ENCODE peak calls at places on chromosomes 2 and 18, in nine cellular contexts. C is esophagus squamous epithelium, Y is type B pancreatic cell, N is SK-N-SH, T is osteoblast, M is breast epithelium, S is RWPE1, F is fibroblast of lung, O is body of pancreas. G is an unnamed sample.

GRCh38 chr2:126837926-126838717 is 60.6 kb upstream of the TEX51 start:
- DNase-seq in C (no peak), Y (peak), N (no peak), T (no peak), M (no peak), S (no peak), F (no peak), O (no peak), G (peak)

GRCh38 chr2:102809291-102810189 is 47.7 kb downstream of the TMEM182 start:
- DNase-seq in C (no peak), Y (no peak), N (no peak), T (no peak), M (no peak), S (no peak), F (no peak), O (no peak), G (no peak)

GRCh38 chr18:3383381-3383915 is 66.5 kb upstream of the TGIF1 start:
- DNase-seq in C (no peak), Y (no peak), N (no peak), T (no peak), M (no peak), S (no peak), F (peak), O (no peak), G (no peak)

GRCh38 chr18:11994708-11995444 is 13.6 kb downstream of the IMPA2 start:
- DNase-seq in C (no peak), Y (no peak), N (no peak), T (peak), M (no peak), S (no peak), F (peak), O (peak), G (no peak)

GRCh38 chr2:26941486-26941885 is 29.0 kb upstream of the MAPRE3 start:
- DNase-seq in C (no peak), Y (no peak), N (no peak), T (no peak), M (no peak), S (peak), F (no peak), O (no peak), G (no peak)

GRCh38 chr2:9422321-9423099 is 818 bp downstream of the ITGB1BP1 start:
- DNase-seq in C (no peak), Y (no peak), N (peak), T (peak), M (no peak), S (peak), F (peak), O (peak), G (no peak)

GRCh38 chr2:222904557-222905258 is 43.9 kb downstream of the ACSL3 start:
- DNase-seq in C (no peak), Y (no peak), N (no peak), T (peak), M (no peak), S (no peak), F (peak), O (no peak), G (no peak)

GRCh38 chr18:23228102-23229051 is 93.1 kb downstream of the CABLES1 start:
- DNase-seq in C (no peak), Y (no peak), N (no peak), T (no peak), M (no peak), S (no peak), F (peak), O (peak), G (no peak)

GRCh38 chr2:226211439-226211838 is 588.2 kb downstream of the IRS1 start:
- DNase-seq in C (no peak), Y (no peak), N (no peak), T (no peak), M (peak), S (no peak), F (peak), O (no peak), G (no peak)

GRCh38 chr2:65096948-65097347 is 33.0 kb downstream of the RAB1A start:
- DNase-seq in C (no peak), Y (no peak), N (no peak), T (peak), M (no peak), S (no peak), F (peak), O (no peak), G (no peak)

GRCh38 chr2:232315049-232315922 is 63.3 kb upstream of the ALPP start:
- DNase-seq in C (peak), Y (no peak), N (no peak), T (peak), M (peak), S (peak), F (peak), O (peak), G (peak)
- TF ChIP-seq CTCF in C (peak), Y (no peak), N (no peak), T (peak), M (peak), S (peak), F (peak), O (no peak), G (no peak)

GRCh38 chr2:191759200-191759507 is 81.2 kb downstream of the NABP1 start:
- DNase-seq in C (no peak), Y (no peak), N (no peak), T (no peak), M (no peak), S (no peak), F (no peak), O (no peak), G (no peak)

GRCh38 chr2:191756753-191757152 is 78.8 kb downstream of the NABP1 start:
- DNase-seq in C (no peak), Y (no peak), N (no peak), T (no peak), M (no peak), S (no peak), F (peak), O (no peak), G (no peak)

GRCh38 chr2:191759650-191760049 is 81.7 kb downstream of the NABP1 start:
- DNase-seq in C (no peak), Y (no peak), N (no peak), T (no peak), M (no peak), S (no peak), F (no peak), O (no peak), G (no peak)

GRCh38 chr2:191757256-191757655 is 79.3 kb downstream of the NABP1 start:
- DNase-seq in C (no peak), Y (no peak), N (no peak), T (no peak), M (no peak), S (no peak), F (no peak), O (no peak), G (no peak)

GRCh38 chr2:191758420-191759199 is 80.7 kb downstream of the NABP1 start:
- DNase-seq in C (no peak), Y (no peak), N (peak), T (peak), M (no peak), S (peak), F (peak), O (peak), G (no peak)
- TF ChIP-seq CTCF in C (peak), Y (peak), N (peak), T (peak), M (no peak), S (peak), F (peak), O (peak), G (no peak)

GRCh38 chr2:132421198-132421780 is 4.7 kb downstream of the GPR39 start:
- DNase-seq in C (no peak), Y (no peak), N (no peak), T (no peak), M (no peak), S (no peak), F (no peak), O (no peak), G (no peak)
- TF ChIP-seq CTCF in C (no peak), Y (no peak), N (peak), T (peak), M (no peak), S (no peak), F (peak), O (no peak), G (no peak)

GRCh38 chr2:240644171-240644651 is 18.9 kb downstream of the GPR35 start:
- DNase-seq in C (no peak), Y (no peak), N (peak), T (peak), M (peak), S (no peak), F (no peak), O (no peak), G (no peak)

GRCh38 chr2:240646061-240646899 is 21.0 kb downstream of the GPR35 start:
- DNase-seq in C (no peak), Y (no peak), N (no peak), T (peak), M (peak), S (no peak), F (no peak), O (no peak), G (no peak)

GRCh38 chr2:240645346-240646060 is 20.2 kb downstream of the GPR35 start:
- DNase-seq in C (no peak), Y (no peak), N (peak), T (peak), M (peak), S (no peak), F (no peak), O (no peak), G (no peak)

GRCh38 chr2:240643811-240644150 is 18.5 kb downstream of the GPR35 start:
- DNase-seq in C (no peak), Y (no peak), N (no peak), T (no peak), M (no peak), S (no peak), F (no peak), O (no peak), G (no peak)

DNA sequence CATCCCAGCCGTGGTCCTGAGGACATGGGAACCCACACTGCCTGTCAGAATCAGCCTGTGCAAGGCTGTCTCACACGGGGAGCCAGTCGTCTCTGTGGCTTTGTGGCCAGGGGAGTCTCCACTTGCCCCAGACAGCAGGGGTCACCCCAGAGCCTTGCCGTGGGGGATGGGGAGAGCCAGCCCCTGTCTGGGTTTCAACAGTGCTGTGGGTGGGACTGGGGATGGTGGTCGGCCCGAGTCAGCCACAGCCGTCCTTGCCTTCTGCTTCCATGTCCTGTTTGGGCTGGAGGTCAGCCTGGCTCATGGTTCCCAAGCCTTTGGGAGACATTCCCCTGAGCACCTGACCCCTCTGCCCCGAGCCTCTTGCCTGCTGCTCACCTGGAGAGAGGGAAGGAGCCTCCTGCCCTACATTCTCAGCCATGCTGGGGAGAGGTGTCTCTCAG is 19.6 kb downstream of the GPR35 start:
- DNase-seq in C (no peak), Y (no peak), N (peak), T (peak), M (no peak), S (no peak), F (no peak), O (no peak), G (no peak)
- TF ChIP-seq CTCF in C (no peak), Y (no peak), N (no peak), T (no peak), M (no peak), S (no peak), F (no peak), O (no peak), G (no peak)

GRCh38 chr2:1590611-1591460 is 153.5 kb downstream of the PXDN start:
- DNase-seq in C (no peak), Y (no peak), N (peak), T (peak), M (no peak), S (no peak), F (no peak), O (no peak), G (peak)

GRCh38 chr2:1591461-1591770 is 152.9 kb downstream of the PXDN start:
- DNase-seq in C (no peak), Y (no peak), N (no peak), T (peak), M (no peak), S (no peak), F (peak), O (peak), G (no peak)

GRCh38 chr2:1586946-1587840 is 157.1 kb downstream of the PXDN start:
- DNase-seq in C (no peak), Y (no peak), N (no peak), T (peak), M (no peak), S (peak), F (peak), O (no peak), G (no peak)

GRCh38 chr2:1588051-1588993 is 156.0 kb downstream of the PXDN start:
- DNase-seq in C (no peak), Y (no peak), N (no peak), T (peak), M (no peak), S (no peak), F (no peak), O (no peak), G (no peak)

GRCh38 chr2:1588994-1589611 is 155.2 kb downstream of the PXDN start:
- DNase-seq in C (no peak), Y (no peak), N (no peak), T (peak), M (no peak), S (no peak), F (peak), O (no peak), G (no peak)
- TF ChIP-seq CTCF in C (no peak), Y (peak), N (peak), T (no peak), M (no peak), S (no peak), F (peak), O (no peak), G (no peak)

GRCh38 chr2:219912530-219912929 is 285.1 kb downstream of the SLC4A3 start:
- DNase-seq in C (no peak), Y (no peak), N (no peak), T (no peak), M (peak), S (no peak), F (peak), O (peak), G (no peak)
- TF ChIP-seq CTCF in C (no peak), Y (peak), N (peak), T (peak), M (peak), S (no peak), F (peak), O (peak), G (peak)

GRCh38 chr18:13801260-13801601 is 22.7 kb upstream of the MC5R start:
- DNase-seq in C (no peak), Y (no peak), N (no peak), T (no peak), M (no peak), S (no peak), F (no peak), O (no peak), G (no peak)
- TF ChIP-seq CTCF in C (no peak), Y (no peak), N (no peak), T (no peak), M (no peak), S (peak), F (no peak), O (no peak), G (no peak)

GRCh38 chr2:232142049-232142448 is 180.5 kb downstream of the DIS3L2 start:
- DNase-seq in C (no peak), Y (no peak), N (peak), T (no peak), M (no peak), S (peak), F (peak), O (peak), G (no peak)
- TF ChIP-seq CTCF in C (peak), Y (peak), N (peak), T (peak), M (peak), S (peak), F (peak), O (peak), G (peak)

GRCh38 chr18:52082250-52082649 is 257.7 kb upstream of the DCC start:
- DNase-seq in C (no peak), Y (no peak), N (no peak), T (peak), M (no peak), S (no peak), F (no peak), O (no peak), G (no peak)
- TF ChIP-seq CTCF in C (no peak), Y (no peak), N (no peak), T (no peak), M (no peak), S (no peak), F (no peak), O (no peak), G (no peak)

GRCh38 chr2:158723921-158724802 is 71.0 kb upstream of the DAPL1 start:
- DNase-seq in C (no peak), Y (no peak), N (no peak), T (peak), M (peak), S (no peak), F (no peak), O (no peak), G (peak)
- TF ChIP-seq CTCF in C (peak), Y (peak), N (peak), T (peak), M (peak), S (no peak), F (peak), O (no peak), G (no peak)

G was measured in ascending aorta.